ENCODE peak calls at places on chromosomes 2 and 18, in nine cellular contexts. One of them, this sample, is unnamed.

GRCh38 chr2:188042412-188042811 is 249.3 kb upstream of the GULP1 start:
- DNase-seq in body of pancreas: no peak
- DNase-seq in transverse colon: no peak
- DNase-seq in H1: no peak
- DNase-seq in Peyer's patch: no peak
- DNase-seq in A549: peak; percentile 11
- DNase-seq in HCT116: no peak
- DNase-seq in spleen: no peak
- DNase-seq in ovary: no peak
- DNase-seq in this sample: no peak

GRCh38 chr2:215680605-215681598 is 245.0 kb upstream of the FN1 start:
- DNase-seq in body of pancreas: no peak
- DNase-seq in transverse colon: no peak
- DNase-seq in H1: no peak
- DNase-seq in Peyer's patch: no peak
- DNase-seq in A549: peak; percentile 66
- DNase-seq in HCT116: no peak
- DNase-seq in spleen: no peak
- DNase-seq in ovary: no peak
- DNase-seq in this sample: no peak

GRCh38 chr18:79459946-79460345 is 64.2 kb downstream of the NFATC1 start:
- DNase-seq in body of pancreas: no peak
- DNase-seq in transverse colon: no peak
- DNase-seq in H1: no peak
- DNase-seq in Peyer's patch: no peak
- DNase-seq in A549: no peak
- DNase-seq in HCT116: no peak
- DNase-seq in spleen: no peak
- DNase-seq in ovary: no peak
- DNase-seq in this sample: no peak

GRCh38 chr18:71808576-71808975 is 735.6 kb downstream of the CBLN2 start:
- DNase-seq in body of pancreas: no peak
- DNase-seq in transverse colon: no peak
- DNase-seq in H1: no peak
- DNase-seq in Peyer's patch: no peak
- DNase-seq in A549: no peak
- DNase-seq in HCT116: no peak
- DNase-seq in spleen: no peak
- DNase-seq in ovary: no peak
- DNase-seq in this sample: no peak

GRCh38 chr2:165529130-165529529 is 59.6 kb downstream of the CSRNP3 start:
- DNase-seq in body of pancreas: no peak
- DNase-seq in transverse colon: no peak
- DNase-seq in H1: no peak
- DNase-seq in Peyer's patch: no peak
- DNase-seq in A549: no peak
- DNase-seq in HCT116: no peak
- DNase-seq in spleen: no peak
- DNase-seq in ovary: no peak
- DNase-seq in this sample: no peak

GRCh38 chr2:224982910-224983688 is 59.2 kb downstream of the DOCK10 start:
- DNase-seq in body of pancreas: no peak
- DNase-seq in transverse colon: peak; percentile 33
- DNase-seq in H1: no peak
- DNase-seq in Peyer's patch: peak; percentile 80
- DNase-seq in A549: no peak
- DNase-seq in HCT116: no peak
- DNase-seq in spleen: no peak
- DNase-seq in ovary: no peak
- DNase-seq in this sample: no peak

GRCh38 chr2:234565201-234565600 is 68.3 kb upstream of the ARL4C start:
- DNase-seq in body of pancreas: no peak
- DNase-seq in transverse colon: no peak
- DNase-seq in H1: no peak
- DNase-seq in Peyer's patch: no peak
- DNase-seq in A549: no peak
- DNase-seq in HCT116: no peak
- DNase-seq in spleen: no peak
- DNase-seq in ovary: no peak
- DNase-seq in this sample: no peak

GRCh38 chr2:98936917-98937351 is 909 bp upstream of the CRACDL start:
- DNase-seq in body of pancreas: no peak
- DNase-seq in transverse colon: no peak
- DNase-seq in H1: no peak
- DNase-seq in Peyer's patch: no peak
- DNase-seq in A549: no peak
- DNase-seq in HCT116: no peak
- DNase-seq in spleen: no peak
- DNase-seq in ovary: no peak
- DNase-seq in this sample: no peak

GRCh38 chr18:70423988-70424387 is 135.1 kb downstream of the SOCS6 start:
- DNase-seq in body of pancreas: no peak
- DNase-seq in transverse colon: peak; percentile 26
- DNase-seq in H1: no peak
- DNase-seq in Peyer's patch: no peak
- DNase-seq in A549: no peak
- DNase-seq in HCT116: peak; percentile 71
- DNase-seq in spleen: no peak
- DNase-seq in ovary: no peak
- DNase-seq in this sample: no peak

GRCh38 chr2:73886357-73886756 is 6.5 kb upstream of the ACTG2 start:
- DNase-seq in body of pancreas: no peak
- DNase-seq in transverse colon: no peak
- DNase-seq in H1: no peak
- DNase-seq in Peyer's patch: no peak
- DNase-seq in A549: no peak
- DNase-seq in HCT116: no peak
- DNase-seq in spleen: no peak
- DNase-seq in ovary: no peak
- DNase-seq in this sample: no peak

GRCh38 chr18:57141208-57142129 is 5.4 kb upstream of the BOD1L2 start:
- DNase-seq in body of pancreas: peak; percentile 87
- DNase-seq in transverse colon: peak; percentile 85
- DNase-seq in H1: no peak
- DNase-seq in Peyer's patch: peak; percentile 83
- DNase-seq in A549: no peak
- DNase-seq in HCT116: no peak
- DNase-seq in spleen: no peak
- DNase-seq in ovary: no peak
- DNase-seq in this sample: no peak

GRCh38 chr2:40760071-40760666 is 308.3 kb upstream of the SLC8A1 start:
- DNase-seq in body of pancreas: peak; percentile 14
- DNase-seq in transverse colon: peak; percentile 7
- DNase-seq in H1: no peak
- DNase-seq in Peyer's patch: no peak
- DNase-seq in A549: peak; percentile 55
- DNase-seq in HCT116: peak; percentile 6
- DNase-seq in spleen: no peak
- DNase-seq in ovary: no peak
- DNase-seq in this sample: no peak

GRCh38 chr2:88827821-88828220 is 136.3 kb downstream of the RPIA start:
- DNase-seq in body of pancreas: no peak
- DNase-seq in transverse colon: no peak
- DNase-seq in H1: no peak
- DNase-seq in Peyer's patch: no peak
- DNase-seq in A549: no peak
- DNase-seq in HCT116: no peak
- DNase-seq in spleen: no peak
- DNase-seq in ovary: no peak
- DNase-seq in this sample: no peak

GRCh38 chr18:42048150-42048549 is 93.1 kb downstream of the PIK3C3 start:
- DNase-seq in body of pancreas: no peak
- DNase-seq in transverse colon: no peak
- DNase-seq in H1: no peak
- DNase-seq in Peyer's patch: no peak
- DNase-seq in A549: peak; percentile 63
- DNase-seq in HCT116: no peak
- DNase-seq in spleen: no peak
- DNase-seq in ovary: no peak
- DNase-seq in this sample: no peak

GRCh38 chr18:53739700-53740099 is 484.8 kb downstream of the MBD2 start:
- DNase-seq in body of pancreas: no peak
- DNase-seq in transverse colon: no peak
- DNase-seq in H1: no peak
- DNase-seq in Peyer's patch: no peak
- DNase-seq in A549: no peak
- DNase-seq in HCT116: no peak
- DNase-seq in spleen: no peak
- DNase-seq in ovary: no peak
- DNase-seq in this sample: no peak

GRCh38 chr2:54084600-54084999 is 30.8 kb upstream of the ACYP2 start:
- DNase-seq in body of pancreas: peak; percentile 29
- DNase-seq in transverse colon: no peak
- DNase-seq in H1: no peak
- DNase-seq in Peyer's patch: no peak
- DNase-seq in A549: peak; percentile 51
- DNase-seq in HCT116: no peak
- DNase-seq in spleen: no peak
- DNase-seq in ovary: no peak
- DNase-seq in this sample: no peak

GRCh38 chr2:224930990-224931389 is 111.3 kb downstream of the DOCK10 start:
- DNase-seq in body of pancreas: no peak
- DNase-seq in transverse colon: no peak
- DNase-seq in H1: no peak
- DNase-seq in Peyer's patch: no peak
- DNase-seq in A549: no peak
- DNase-seq in HCT116: no peak
- DNase-seq in spleen: no peak
- DNase-seq in ovary: no peak
- DNase-seq in this sample: no peak

GRCh38 chr18:24600076-24600654 is 139.7 kb downstream of the HRH4 start:
- DNase-seq in body of pancreas: peak; percentile 15
- DNase-seq in transverse colon: no peak
- DNase-seq in H1: no peak
- DNase-seq in Peyer's patch: no peak
- DNase-seq in A549: peak; percentile 41
- DNase-seq in HCT116: peak; percentile 27
- DNase-seq in spleen: no peak
- DNase-seq in ovary: no peak
- DNase-seq in this sample: no peak

GRCh38 chr18:74511823-74512222 is 15.7 kb downstream of the CNDP2 start:
- DNase-seq in body of pancreas: peak; percentile 10
- DNase-seq in transverse colon: no peak
- DNase-seq in H1: no peak
- DNase-seq in Peyer's patch: peak; percentile 43
- DNase-seq in A549: no peak
- DNase-seq in HCT116: no peak
- DNase-seq in spleen: peak; percentile 47
- DNase-seq in ovary: no peak
- DNase-seq in this sample: no peak
- TF ChIP-seq POLR2A in body of pancreas: no peak
- TF ChIP-seq POLR2A in transverse colon: no peak
- TF ChIP-seq POLR2A in H1: no peak
- TF ChIP-seq POLR2A in Peyer's patch: no peak
- TF ChIP-seq POLR2A in A549: no peak
- TF ChIP-seq POLR2A in HCT116: no peak
- TF ChIP-seq POLR2A in spleen: no peak
- TF ChIP-seq POLR2A in ovary: no peak
- TF ChIP-seq POLR2A in this sample: no peak

GRCh38 chr18:48957136-48957535 is 6.4 kb upstream of the SMAD7 start:
- DNase-seq in body of pancreas: no peak
- DNase-seq in transverse colon: no peak
- DNase-seq in H1: no peak
- DNase-seq in Peyer's patch: peak; percentile 79
- DNase-seq in A549: no peak
- DNase-seq in HCT116: no peak
- DNase-seq in spleen: peak; percentile 51
- DNase-seq in ovary: no peak
- DNase-seq in this sample: no peak
- H3K27ac ChIP-seq in body of pancreas: no peak overlapping the region
- H3K27ac ChIP-seq in transverse colon: peak overlapping the region; percentile 72
- H3K27ac ChIP-seq in H1: no peak overlapping the region
- H3K27ac ChIP-seq in Peyer's patch: no peak overlapping the region
- H3K27ac ChIP-seq in A549: no peak overlapping the region
- H3K27ac ChIP-seq in HCT116: no peak overlapping the region
- H3K27ac ChIP-seq in spleen: no peak overlapping the region
- H3K27ac ChIP-seq in ovary: no peak overlapping the region
- H3K27ac ChIP-seq in this sample: peak overlapping the region; percentile 88

GRCh38 chr18:31497404-31497710 is 620 bp upstream of the DSG2 start:
- DNase-seq in body of pancreas: no peak
- DNase-seq in transverse colon: peak; percentile 47
- DNase-seq in H1: no peak
- DNase-seq in Peyer's patch: no peak
- DNase-seq in A549: no peak
- DNase-seq in HCT116: no peak
- DNase-seq in spleen: no peak
- DNase-seq in ovary: no peak
- DNase-seq in this sample: no peak

GRCh38 chr18:31498450-31499156 is 626 bp downstream of the DSG2 start:
- DNase-seq in body of pancreas: peak; percentile 42
- DNase-seq in transverse colon: peak; percentile 52
- DNase-seq in H1: no peak
- DNase-seq in Peyer's patch: no peak
- DNase-seq in A549: no peak
- DNase-seq in HCT116: no peak
- DNase-seq in spleen: no peak
- DNase-seq in ovary: peak; percentile 32
- DNase-seq in this sample: no peak

GRCh38 chr18:31500161-31500688 is 2.2 kb downstream of the DSG2 start:
- DNase-seq in body of pancreas: no peak
- DNase-seq in transverse colon: peak; percentile 42
- DNase-seq in H1: no peak
- DNase-seq in Peyer's patch: peak; percentile 53
- DNase-seq in A549: no peak
- DNase-seq in HCT116: no peak
- DNase-seq in spleen: no peak
- DNase-seq in ovary: no peak
- DNase-seq in this sample: no peak

GRCh38 chr18:31499157-31499524 is 1.2 kb downstream of the DSG2 start:
- DNase-seq in body of pancreas: no peak
- DNase-seq in transverse colon: no peak
- DNase-seq in H1: no peak
- DNase-seq in Peyer's patch: no peak
- DNase-seq in A549: no peak
- DNase-seq in HCT116: no peak
- DNase-seq in spleen: no peak
- DNase-seq in ovary: no peak
- DNase-seq in this sample: no peak

GRCh38 chr18:31497711-31498449 is at the start of gene DSG2:
- DNase-seq in body of pancreas: peak; percentile 89
- DNase-seq in transverse colon: peak; percentile 92
- DNase-seq in H1: peak; percentile 72
- DNase-seq in Peyer's patch: peak; percentile 87
- DNase-seq in A549: peak; percentile 63
- DNase-seq in HCT116: no peak
- DNase-seq in spleen: peak; percentile 75
- DNase-seq in ovary: peak; percentile 68
- DNase-seq in this sample: no peak
- TF ChIP-seq POLR2A in body of pancreas: peak; percentile 83
- TF ChIP-seq POLR2A in transverse colon: peak; percentile 87
- TF ChIP-seq POLR2A in H1: peak; percentile 69
- TF ChIP-seq POLR2A in Peyer's patch: peak; percentile 90
- TF ChIP-seq POLR2A in A549: peak; percentile 65
- TF ChIP-seq POLR2A in HCT116: peak; percentile 15
- TF ChIP-seq POLR2A in spleen: no peak
- TF ChIP-seq POLR2A in ovary: peak; percentile 41
- TF ChIP-seq POLR2A in this sample: no peak

DNA sequence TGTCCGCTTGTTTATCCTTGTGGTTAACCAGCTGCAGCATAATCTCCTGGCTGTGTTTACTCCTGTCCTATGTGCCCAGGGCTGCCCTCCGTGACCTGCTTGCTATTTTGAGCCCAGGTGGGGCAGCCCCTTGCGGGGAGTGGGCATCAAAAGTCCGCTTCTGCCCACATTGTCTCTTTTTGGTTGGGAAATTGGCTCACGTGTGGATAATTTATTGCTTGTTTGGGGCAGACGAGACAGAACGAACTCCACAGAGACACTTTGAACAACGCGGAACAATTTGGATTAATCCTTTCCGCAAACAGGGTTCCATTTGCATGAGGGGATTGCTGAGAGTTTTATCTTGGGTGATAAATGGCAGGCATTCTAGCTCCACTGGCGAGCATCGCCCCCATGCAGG is 8.1 kb upstream of the CXCR4 start:
- DNase-seq in body of pancreas: no peak
- DNase-seq in transverse colon: no peak
- DNase-seq in H1: no peak
- DNase-seq in Peyer's patch: peak; percentile 60
- DNase-seq in A549: no peak
- DNase-seq in HCT116: no peak
- DNase-seq in spleen: no peak
- DNase-seq in ovary: no peak
- DNase-seq in this sample: no peak
- H3K27ac ChIP-seq in body of pancreas: no peak overlapping the region
- H3K27ac ChIP-seq in transverse colon: no peak overlapping the region
- H3K27ac ChIP-seq in H1: no peak overlapping the region
- H3K27ac ChIP-seq in Peyer's patch: peak overlapping the region; percentile 92
- H3K27ac ChIP-seq in A549: no peak overlapping the region
- H3K27ac ChIP-seq in HCT116: no peak overlapping the region
- H3K27ac ChIP-seq in spleen: peak overlapping the region; percentile 21
- H3K27ac ChIP-seq in ovary: no peak overlapping the region
- H3K27ac ChIP-seq in this sample: no peak overlapping the region